ENCODE peak calls at places on chromosomes 2 and 18, in ten cellular contexts. J is iris pigment epithelial cell; E is substantia nigra; K is fibroblast of pulmonary artery; G is heart right ventricle; Q is activated CD8-positive, alpha-beta memory T cell treated with anti-CD3 and anti-CD28 coated beads, Interleukin-2, amount 50 U/mL, for 48 hours; N is stimulated activated CD8-positive, alpha-beta memory T cell treated with anti-CD3 and anti-CD28 coated beads, Interleukin-2, amount 100 ng/mL, for 1 hour; C is OCI-M1; S is AG04450; R is NCI-H1105. H is an unnamed sample.

GRCh38 chr2:173104156-173104555 is 28.5 kb downstream of the MAP3K20 start:
- DNase-seq in J (no peak), E (no peak), K (no peak), G (no peak), Q (no peak), N (no peak), C (no peak), S (no peak), R (no peak), H (peak)

GRCh38 chr2:52995439-52995838 is 772.2 kb upstream of the CHAC2 start:
- DNase-seq in J (peak), E (no peak), K (no peak), G (no peak), Q (no peak), N (no peak), C (no peak), S (no peak), R (no peak), H (peak)

GRCh38 chr2:132811148-132811915 is 141.3 kb upstream of the LYPD1 start:
- DNase-seq in J (no peak), E (no peak), K (no peak), G (no peak), Q (no peak), N (no peak), C (no peak), S (no peak), R (no peak), H (no peak)

GRCh38 chr2:18078206-18078605 is 199.7 kb downstream of the KCNS3 start:
- DNase-seq in J (no peak), E (no peak), K (no peak), G (no peak), Q (no peak), N (no peak), C (peak), S (no peak), R (no peak), H (peak)

GRCh38 chr2:115162454-115163293 is 720.2 kb downstream of the DPP10 start:
- DNase-seq in J (no peak), E (no peak), K (no peak), G (no peak), Q (no peak), N (no peak), C (peak), S (no peak), R (no peak), H (peak)

GRCh38 chr2:78864205-78864604 is 161.3 kb upstream of the REG3G start:
- DNase-seq in J (no peak), E (no peak), K (no peak), G (no peak), Q (no peak), N (no peak), C (no peak), S (no peak), R (no peak), H (no peak)

GRCh38 chr2:100752628-100753333 is 67.2 kb upstream of the NPAS2 start:
- DNase-seq in J (peak), E (no peak), K (peak), G (no peak), Q (no peak), N (no peak), C (no peak), S (no peak), R (no peak), H (peak)

GRCh38 chr2:225378984-225379383 is 20.5 kb upstream of the NYAP2 start:
- DNase-seq in J (no peak), E (no peak), K (no peak), G (no peak), Q (no peak), N (no peak), C (no peak), S (no peak), R (no peak), H (no peak)

GRCh38 chr2:9699139-9699823 is 68.5 kb upstream of the YWHAQ start:
- DNase-seq in J (peak), E (no peak), K (peak), G (no peak), Q (no peak), N (no peak), C (peak), S (peak), R (no peak), H (peak)

GRCh38 chr2:182081602-182082260 is 96.1 kb downstream of the PPP1R1C start:
- DNase-seq in J (no peak), E (no peak), K (no peak), G (no peak), Q (no peak), N (no peak), C (no peak), S (no peak), R (no peak), H (no peak)

GRCh38 chr2:47015206-47015605 is 99.6 kb upstream of the MCFD2 start:
- DNase-seq in J (no peak), E (no peak), K (no peak), G (no peak), Q (no peak), N (no peak), C (no peak), S (no peak), R (no peak), H (no peak)

GRCh38 chr2:207896525-207897295 is 127.0 kb upstream of the FZD5 start:
- DNase-seq in J (no peak), E (no peak), K (no peak), G (no peak), Q (no peak), N (no peak), C (no peak), S (no peak), R (no peak), H (no peak)

GRCh38 chr2:190786404-190787166 is 94.0 kb upstream of the GLS start:
- DNase-seq in J (no peak), E (no peak), K (no peak), G (no peak), Q (no peak), N (no peak), C (no peak), S (no peak), R (no peak), H (no peak)

GRCh38 chr2:79235135-79235534 is 75.6 kb upstream of the REG3A start:
- DNase-seq in J (no peak), E (no peak), K (no peak), G (no peak), Q (no peak), N (no peak), C (peak), S (no peak), R (no peak), H (peak)

GRCh38 chr18:36155960-36156757 is 26.5 kb downstream of the ELP2 start:
- DNase-seq in J (peak), E (no peak), K (no peak), G (no peak), Q (no peak), N (no peak), C (no peak), S (no peak), R (no peak), H (peak)

GRCh38 chr2:157592983-157593382 is 35.7 kb downstream of the ACVR1C start:
- DNase-seq in J (peak), E (no peak), K (peak), G (no peak), Q (no peak), N (no peak), C (peak), S (no peak), R (no peak), H (peak)

GRCh38 chr2:227826019-227826521 is 12.4 kb downstream of the CCL20 start:
- DNase-seq in J (no peak), E (no peak), K (no peak), G (no peak), Q (no peak), N (no peak), C (no peak), S (no peak), R (no peak), H (no peak)

GRCh38 chr2:96145028-96145939 is at the start of gene DUSP2:
- DNase-seq in J (peak), E (no peak), K (peak), G (peak), Q (peak), N (peak), C (peak), S (no peak), R (peak), H (peak)

GRCh38 chr18:7895346-7895745 is 328.2 kb downstream of the PTPRM start:
- DNase-seq in J (no peak), E (no peak), K (no peak), G (no peak), Q (no peak), N (no peak), C (no peak), S (no peak), R (no peak), H (no peak)

GRCh38 chr18:49411928-49412327 is 48.5 kb downstream of the DYM start:
- DNase-seq in J (no peak), E (no peak), K (no peak), G (no peak), Q (no peak), N (no peak), C (no peak), S (no peak), R (no peak), H (no peak)

GRCh38 chr18:60019463-60019840 is 119.7 kb downstream of the PMAIP1 start:
- DNase-seq in J (peak), E (no peak), K (peak), G (no peak), Q (no peak), N (no peak), C (no peak), S (peak), R (no peak), H (peak)

GRCh38 chr2:53315170-53315569 is 452.4 kb upstream of the CHAC2 start:
- DNase-seq in J (no peak), E (no peak), K (no peak), G (no peak), Q (no peak), N (no peak), C (no peak), S (no peak), R (no peak), H (no peak)

GRCh38 chr2:19659375-19659774 is 242.4 kb downstream of the TTC32 start:
- DNase-seq in J (no peak), E (no peak), K (no peak), G (no peak), Q (no peak), N (no peak), C (no peak), S (no peak), R (no peak), H (no peak)

GRCh38 chr2:69774984-69775982 is 33.3 kb downstream of the ANXA4 start:
- DNase-seq in J (no peak), E (no peak), K (no peak), G (no peak), Q (no peak), N (no peak), C (no peak), S (no peak), R (no peak), H (peak)

GRCh38 chr2:64853894-64854293 is 135.3 kb upstream of the SLC1A4 start:
- DNase-seq in J (no peak), E (no peak), K (no peak), G (no peak), Q (no peak), N (no peak), C (peak), S (no peak), R (no peak), H (no peak)

GRCh38 chr18:76850112-76850511 is 27.8 kb downstream of the ZNF236 start:
- DNase-seq in J (no peak), E (no peak), K (no peak), G (no peak), Q (no peak), N (no peak), C (no peak), S (no peak), R (no peak), H (no peak)

GRCh38 chr2:99689135-99689742 is 199.4 kb upstream of the REV1 start:
- DNase-seq in J (no peak), E (no peak), K (no peak), G (no peak), Q (no peak), N (no peak), C (no peak), S (no peak), R (no peak), H (no peak)

GRCh38 chr2:7845332-7845731 is 836.5 kb upstream of the ID2 start:
- DNase-seq in J (peak), E (no peak), K (peak), G (no peak), Q (no peak), N (no peak), C (no peak), S (no peak), R (no peak), H (peak)

GRCh38 chr18:12236934-12237832 is 17.0 kb upstream of the CIDEA start:
- DNase-seq in J (peak), E (peak), K (peak), G (peak), Q (peak), N (peak), C (peak), S (no peak), R (peak), H (peak)

GRCh38 chr2:18487266-18487665 is 73.2 kb downstream of the RDH14 start:
- DNase-seq in J (no peak), E (no peak), K (no peak), G (no peak), Q (no peak), N (no peak), C (no peak), S (no peak), R (no peak), H (no peak)

GRCh38 chr18:25457196-25457595 is 105.2 kb upstream of the ZNF521 start:
- DNase-seq in J (no peak), E (no peak), K (no peak), G (no peak), Q (no peak), N (no peak), C (no peak), S (no peak), R (no peak), H (peak)

GRCh38 chr2:42028571-42029148 is 19.2 kb upstream of the PKDCC start:
- DNase-seq in J (no peak), E (no peak), K (peak), G (no peak), Q (no peak), N (no peak), C (no peak), S (no peak), R (no peak), H (no peak)

GRCh38 chr2:207599641-207600040 is 25.6 kb downstream of the METTL21A start:
- DNase-seq in J (no peak), E (no peak), K (no peak), G (no peak), Q (no peak), N (no peak), C (no peak), S (no peak), R (no peak), H (no peak)

GRCh38 chr2:143574069-143574468 is 444.9 kb downstream of the ARHGAP15 start:
- DNase-seq in J (no peak), E (no peak), K (no peak), G (no peak), Q (no peak), N (no peak), C (peak), S (no peak), R (no peak), H (no peak)

GRCh38 chr2:128736689-128737545 is 418.2 kb upstream of the HS6ST1 start:
- DNase-seq in J (peak), E (peak), K (peak), G (peak), Q (peak), N (peak), C (peak), S (peak), R (no peak), H (peak)

GRCh38 chr2:222774941-222775340 is 85.9 kb upstream of the ACSL3 start:
- DNase-seq in J (no peak), E (no peak), K (no peak), G (no peak), Q (no peak), N (no peak), C (no peak), S (no peak), R (no peak), H (no peak)

H was measured in astrocyte of the hippocampus.